ENCODE peak calls at places on chromosome 3, in ten cellular contexts. One of them, this sample, is unnamed.

GRCh38 chr3:37937156-37937555 is 53.4 kb upstream of the VILL start:
- DNase-seq in left ventricle myocardium inferior: no peak
- DNase-seq in Peyer's patch: no peak
- DNase-seq in HCT116: no peak
- DNase-seq in IMR-90: no peak
- DNase-seq in CD8-positive, alpha-beta T cell: no peak
- DNase-seq in NT2/D1: no peak
- DNase-seq in aorta: no peak
- DNase-seq in right atrium auricular region: no peak
- DNase-seq in lower lobe of right lung: no peak
- DNase-seq in this sample: no peak

GRCh38 chr3:41159581-41160189 is 39.6 kb upstream of the CTNNB1 start:
- DNase-seq in Peyer's patch: no peak
- DNase-seq in HCT116: peak; percentile 41
- DNase-seq in NT2/D1: no peak
- DNase-seq in aorta: no peak
- DNase-seq in CD8-positive, alpha-beta T cell: no peak
- DNase-seq in left ventricle myocardium inferior: no peak
- DNase-seq in IMR-90: no peak
- DNase-seq in right atrium auricular region: no peak
- DNase-seq in lower lobe of right lung: no peak
- DNase-seq in this sample: no peak

GRCh38 chr3:39150803-39151631 is 2.4 kb downstream of the CSRNP1 start:
- DNase-seq in lower lobe of right lung: peak; percentile 85
- DNase-seq in aorta: peak; percentile 97
- DNase-seq in left ventricle myocardium inferior: peak; percentile 89
- DNase-seq in right atrium auricular region: peak; percentile 97
- DNase-seq in IMR-90: peak; percentile 97
- DNase-seq in CD8-positive, alpha-beta T cell: no peak
- DNase-seq in NT2/D1: peak; percentile 79
- DNase-seq in Peyer's patch: peak; percentile 85
- DNase-seq in HCT116: no peak
- DNase-seq in this sample: no peak

GRCh38 chr3:40574661-40575060 is 49.9 kb downstream of the ZNF621 start:
- DNase-seq in right atrium auricular region: no peak
- DNase-seq in lower lobe of right lung: no peak
- DNase-seq in CD8-positive, alpha-beta T cell: no peak
- DNase-seq in HCT116: no peak
- DNase-seq in Peyer's patch: no peak
- DNase-seq in NT2/D1: no peak
- DNase-seq in aorta: no peak
- DNase-seq in left ventricle myocardium inferior: no peak
- DNase-seq in IMR-90: no peak
- DNase-seq in this sample: no peak

GRCh38 chr3:42755681-42756578 is 17.1 kb downstream of the CCDC13 start:
- DNase-seq in HCT116: no peak
- DNase-seq in left ventricle myocardium inferior: no peak
- DNase-seq in aorta: no peak
- DNase-seq in CD8-positive, alpha-beta T cell: no peak
- DNase-seq in right atrium auricular region: peak; percentile 30
- DNase-seq in Peyer's patch: peak; percentile 85
- DNase-seq in lower lobe of right lung: no peak
- DNase-seq in NT2/D1: no peak
- DNase-seq in IMR-90: peak; percentile 35
- DNase-seq in this sample: no peak

GRCh38 chr3:16174976-16175901 is 759 bp downstream of the GALNT15 start:
- DNase-seq in HCT116: no peak
- DNase-seq in right atrium auricular region: no peak
- DNase-seq in left ventricle myocardium inferior: no peak
- DNase-seq in Peyer's patch: no peak
- DNase-seq in aorta: no peak
- DNase-seq in NT2/D1: no peak
- DNase-seq in lower lobe of right lung: no peak
- DNase-seq in CD8-positive, alpha-beta T cell: no peak
- DNase-seq in IMR-90: no peak
- DNase-seq in this sample: no peak

GRCh38 chr3:172189987-172190603 is 150.7 kb downstream of the FNDC3B start:
- DNase-seq in Peyer's patch: no peak
- DNase-seq in NT2/D1: no peak
- DNase-seq in HCT116: no peak
- DNase-seq in right atrium auricular region: no peak
- DNase-seq in lower lobe of right lung: no peak
- DNase-seq in IMR-90: peak; percentile 70
- DNase-seq in left ventricle myocardium inferior: no peak
- DNase-seq in CD8-positive, alpha-beta T cell: no peak
- DNase-seq in aorta: no peak
- DNase-seq in this sample: no peak

GRCh38 chr3:194574639-194575483 is 58.4 kb downstream of the TMEM44 start:
- DNase-seq in left ventricle myocardium inferior: no peak
- DNase-seq in HCT116: no peak
- DNase-seq in NT2/D1: no peak
- DNase-seq in CD8-positive, alpha-beta T cell: no peak
- DNase-seq in lower lobe of right lung: no peak
- DNase-seq in right atrium auricular region: peak; percentile 72
- DNase-seq in aorta: no peak
- DNase-seq in Peyer's patch: no peak
- DNase-seq in IMR-90: peak; percentile 83
- DNase-seq in this sample: no peak

GRCh38 chr3:30617653-30618052 is 11.3 kb downstream of the TGFBR2 start:
- DNase-seq in NT2/D1: no peak
- DNase-seq in left ventricle myocardium inferior: no peak
- DNase-seq in right atrium auricular region: no peak
- DNase-seq in Peyer's patch: no peak
- DNase-seq in lower lobe of right lung: no peak
- DNase-seq in HCT116: no peak
- DNase-seq in CD8-positive, alpha-beta T cell: no peak
- DNase-seq in IMR-90: no peak
- DNase-seq in aorta: no peak
- DNase-seq in this sample: no peak

GRCh38 chr3:30616347-30617027 is 10.1 kb downstream of the TGFBR2 start:
- DNase-seq in IMR-90: no peak
- DNase-seq in lower lobe of right lung: no peak
- DNase-seq in right atrium auricular region: no peak
- DNase-seq in Peyer's patch: no peak
- DNase-seq in NT2/D1: no peak
- DNase-seq in aorta: no peak
- DNase-seq in HCT116: no peak
- DNase-seq in CD8-positive, alpha-beta T cell: no peak
- DNase-seq in left ventricle myocardium inferior: no peak
- DNase-seq in this sample: no peak

GRCh38 chr3:30617069-30617468 is 10.7 kb downstream of the TGFBR2 start:
- DNase-seq in NT2/D1: no peak
- DNase-seq in right atrium auricular region: no peak
- DNase-seq in CD8-positive, alpha-beta T cell: no peak
- DNase-seq in IMR-90: no peak
- DNase-seq in aorta: no peak
- DNase-seq in Peyer's patch: no peak
- DNase-seq in HCT116: no peak
- DNase-seq in left ventricle myocardium inferior: no peak
- DNase-seq in lower lobe of right lung: no peak
- DNase-seq in this sample: no peak

GRCh38 chr3:30619318-30619717 is 12.9 kb downstream of the TGFBR2 start:
- DNase-seq in Peyer's patch: no peak
- DNase-seq in lower lobe of right lung: no peak
- DNase-seq in CD8-positive, alpha-beta T cell: no peak
- DNase-seq in HCT116: no peak
- DNase-seq in aorta: no peak
- DNase-seq in right atrium auricular region: no peak
- DNase-seq in IMR-90: no peak
- DNase-seq in NT2/D1: no peak
- DNase-seq in left ventricle myocardium inferior: no peak
- DNase-seq in this sample: no peak

DNA sequence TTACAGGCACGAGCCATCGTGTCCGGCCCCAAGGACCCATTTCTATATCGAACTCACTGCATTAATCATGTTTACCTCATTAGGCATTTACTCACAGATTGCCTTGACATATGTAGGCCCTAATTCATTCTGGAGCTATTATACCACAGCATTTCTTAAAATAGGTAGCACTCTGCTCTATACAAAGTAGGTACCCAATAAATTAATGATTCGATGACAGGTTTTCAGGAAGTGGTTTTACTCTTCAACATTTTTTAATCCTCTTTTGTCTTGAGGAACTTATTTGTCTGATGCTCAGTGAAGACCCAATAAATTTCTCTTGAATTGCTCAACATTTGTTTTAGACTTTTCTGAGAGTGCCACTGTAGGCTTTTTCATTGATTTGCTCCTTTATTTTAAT is 12.1 kb downstream of the TGFBR2 start:
- DNase-seq in Peyer's patch: no peak
- DNase-seq in right atrium auricular region: no peak
- DNase-seq in lower lobe of right lung: no peak
- DNase-seq in left ventricle myocardium inferior: no peak
- DNase-seq in CD8-positive, alpha-beta T cell: no peak
- DNase-seq in NT2/D1: no peak
- DNase-seq in aorta: no peak
- DNase-seq in HCT116: no peak
- DNase-seq in IMR-90: no peak
- DNase-seq in this sample: no peak
- H3K4me1 ChIP-seq in Peyer's patch: no peaks in the 10 kb centered on the region
- H3K4me1 ChIP-seq in right atrium auricular region: no peaks in the 10 kb centered on the region
- H3K4me1 ChIP-seq in lower lobe of right lung: peaks cover 99% of the 10 kb centered on the region
- H3K4me1 ChIP-seq in left ventricle myocardium inferior: peaks cover 100% of the 10 kb centered on the region
- H3K4me1 ChIP-seq in CD8-positive, alpha-beta T cell: peaks cover 86% of the 10 kb centered on the region
- H3K4me1 ChIP-seq in NT2/D1: no peaks in the 10 kb centered on the region
- H3K4me1 ChIP-seq in aorta: peaks cover 8% of the 10 kb centered on the region
- H3K4me1 ChIP-seq in HCT116: peaks cover 99% of the 10 kb centered on the region
- H3K4me1 ChIP-seq in IMR-90: peaks cover 16% of the 10 kb centered on the region
- H3K4me1 ChIP-seq in this sample: no peaks in the 10 kb centered on the region

DNA sequence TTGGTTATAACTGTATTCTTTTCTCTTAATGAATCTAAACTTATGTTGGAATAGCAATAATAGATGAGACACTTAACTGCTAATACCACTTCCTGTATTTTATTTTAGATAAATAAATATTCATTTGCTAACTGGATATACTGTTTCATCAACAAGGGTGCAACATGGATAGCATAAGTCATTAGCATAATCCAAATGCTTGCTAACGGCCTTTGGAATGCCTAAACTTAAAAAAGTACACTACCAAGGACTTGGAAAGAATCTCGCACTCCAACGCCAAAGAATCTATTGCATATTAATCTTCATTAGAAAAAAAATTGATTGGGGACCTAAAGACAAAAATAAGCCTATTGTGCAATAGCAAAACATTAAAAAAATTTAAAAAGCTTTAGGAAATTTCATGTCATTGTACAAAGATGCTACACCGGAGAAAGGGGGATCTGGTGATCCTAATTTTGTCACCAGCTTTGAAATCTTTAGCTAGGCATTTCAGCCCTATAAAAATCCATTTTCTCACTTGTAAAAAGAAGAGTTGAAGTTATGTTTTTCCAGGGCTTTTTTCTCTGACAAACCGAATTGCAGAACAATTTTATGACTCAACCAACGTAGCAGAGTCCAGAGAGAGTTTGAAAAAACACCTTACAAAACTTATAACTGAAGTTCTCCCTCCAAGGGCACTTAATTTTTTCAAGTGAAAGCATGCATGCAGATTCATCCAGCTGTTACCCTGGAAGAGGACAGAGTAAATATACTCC is 4.1 kb downstream of the VGLL3 start:
- DNase-seq in lower lobe of right lung: no peak
- DNase-seq in NT2/D1: no peak
- DNase-seq in HCT116: no peak
- DNase-seq in Peyer's patch: no peak
- DNase-seq in CD8-positive, alpha-beta T cell: no peak
- DNase-seq in aorta: no peak
- DNase-seq in right atrium auricular region: no peak
- DNase-seq in IMR-90: peak; percentile 65
- DNase-seq in left ventricle myocardium inferior: no peak
- DNase-seq in this sample: no peak
- H3K4me3 ChIP-seq in lower lobe of right lung: peak overlapping the region; percentile 59
- H3K4me3 ChIP-seq in NT2/D1: no peak overlapping the region
- H3K4me3 ChIP-seq in HCT116: no peak overlapping the region
- H3K4me3 ChIP-seq in Peyer's patch: no peak overlapping the region
- H3K4me3 ChIP-seq in CD8-positive, alpha-beta T cell: no peak overlapping the region
- H3K4me3 ChIP-seq in aorta: peak overlapping the region; percentile 4
- H3K4me3 ChIP-seq in right atrium auricular region: no peak overlapping the region
- H3K4me3 ChIP-seq in IMR-90: peak overlapping the region; percentile 38
- H3K4me3 ChIP-seq in left ventricle myocardium inferior: peak overlapping the region; percentile 71
- H3K4me3 ChIP-seq in this sample: no peak overlapping the region

GRCh38 chr3:60552581-60552980 is 698.7 kb downstream of the FHIT start:
- DNase-seq in Peyer's patch: no peak
- DNase-seq in right atrium auricular region: no peak
- DNase-seq in IMR-90: peak; percentile 21
- DNase-seq in left ventricle myocardium inferior: no peak
- DNase-seq in aorta: no peak
- DNase-seq in CD8-positive, alpha-beta T cell: no peak
- DNase-seq in HCT116: no peak
- DNase-seq in lower lobe of right lung: no peak
- DNase-seq in NT2/D1: no peak
- DNase-seq in this sample: no peak
- H3K4me1 ChIP-seq in Peyer's patch: no peaks in the 10 kb centered on the region
- H3K4me1 ChIP-seq in right atrium auricular region: no peaks in the 10 kb centered on the region
- H3K4me1 ChIP-seq in IMR-90: peaks cover 5% of the 10 kb centered on the region
- H3K4me1 ChIP-seq in left ventricle myocardium inferior: no peaks in the 10 kb centered on the region
- H3K4me1 ChIP-seq in aorta: no peaks in the 10 kb centered on the region
- H3K4me1 ChIP-seq in CD8-positive, alpha-beta T cell: no peaks in the 10 kb centered on the region
- H3K4me1 ChIP-seq in HCT116: no peaks in the 10 kb centered on the region
- H3K4me1 ChIP-seq in lower lobe of right lung: no peaks in the 10 kb centered on the region
- H3K4me1 ChIP-seq in NT2/D1: no peaks in the 10 kb centered on the region
- H3K4me1 ChIP-seq in this sample: no peaks in the 10 kb centered on the region

GRCh38 chr3:126263971-126264370 is 83.6 kb upstream of the ALDH1L1 start:
- DNase-seq in left ventricle myocardium inferior: no peak
- DNase-seq in IMR-90: no peak
- DNase-seq in right atrium auricular region: no peak
- DNase-seq in HCT116: no peak
- DNase-seq in aorta: no peak
- DNase-seq in Peyer's patch: no peak
- DNase-seq in lower lobe of right lung: no peak
- DNase-seq in NT2/D1: no peak
- DNase-seq in CD8-positive, alpha-beta T cell: no peak
- DNase-seq in this sample: no peak

GRCh38 chr3:126264952-126265351 is 84.6 kb upstream of the ALDH1L1 start:
- DNase-seq in lower lobe of right lung: no peak
- DNase-seq in left ventricle myocardium inferior: no peak
- DNase-seq in NT2/D1: no peak
- DNase-seq in IMR-90: no peak
- DNase-seq in aorta: no peak
- DNase-seq in HCT116: no peak
- DNase-seq in right atrium auricular region: no peak
- DNase-seq in CD8-positive, alpha-beta T cell: no peak
- DNase-seq in Peyer's patch: no peak
- DNase-seq in this sample: no peak

GRCh38 chr3:126262227-126262626 is 81.8 kb upstream of the ALDH1L1 start:
- DNase-seq in right atrium auricular region: no peak
- DNase-seq in HCT116: no peak
- DNase-seq in IMR-90: no peak
- DNase-seq in NT2/D1: no peak
- DNase-seq in aorta: no peak
- DNase-seq in lower lobe of right lung: no peak
- DNase-seq in CD8-positive, alpha-beta T cell: no peak
- DNase-seq in left ventricle myocardium inferior: no peak
- DNase-seq in Peyer's patch: no peak
- DNase-seq in this sample: no peak

GRCh38 chr3:126264381-126264780 is 84.0 kb upstream of the ALDH1L1 start:
- DNase-seq in HCT116: no peak
- DNase-seq in CD8-positive, alpha-beta T cell: no peak
- DNase-seq in NT2/D1: no peak
- DNase-seq in Peyer's patch: no peak
- DNase-seq in lower lobe of right lung: no peak
- DNase-seq in aorta: no peak
- DNase-seq in right atrium auricular region: no peak
- DNase-seq in left ventricle myocardium inferior: no peak
- DNase-seq in IMR-90: no peak
- DNase-seq in this sample: no peak

GRCh38 chr3:126263539-126263938 is 83.2 kb upstream of the ALDH1L1 start:
- DNase-seq in aorta: no peak
- DNase-seq in lower lobe of right lung: no peak
- DNase-seq in CD8-positive, alpha-beta T cell: no peak
- DNase-seq in Peyer's patch: no peak
- DNase-seq in IMR-90: no peak
- DNase-seq in left ventricle myocardium inferior: no peak
- DNase-seq in HCT116: no peak
- DNase-seq in NT2/D1: no peak
- DNase-seq in right atrium auricular region: no peak
- DNase-seq in this sample: no peak
- H3K4me3 ChIP-seq in aorta: no peak overlapping the region
- H3K4me3 ChIP-seq in lower lobe of right lung: no peak overlapping the region
- H3K4me3 ChIP-seq in CD8-positive, alpha-beta T cell: no peak overlapping the region
- H3K4me3 ChIP-seq in Peyer's patch: no peak overlapping the region
- H3K4me3 ChIP-seq in IMR-90: no peak overlapping the region
- H3K4me3 ChIP-seq in left ventricle myocardium inferior: no peak overlapping the region
- H3K4me3 ChIP-seq in HCT116: no peak overlapping the region
- H3K4me3 ChIP-seq in NT2/D1: no peak overlapping the region
- H3K4me3 ChIP-seq in right atrium auricular region: no peak overlapping the region
- H3K4me3 ChIP-seq in this sample: no peak overlapping the region

This sample was measured in iPS DF 6.9.